ENCODE peak calls at places on chromosome 16, in ten cellular contexts. One of them, this sample, is unnamed.

GRCh38 chr16:52906271-52906670 is 146.4 kb downstream of the CHD9NB start:
- DNase-seq in A549: no peak
- DNase-seq in AG09309: no peak
- DNase-seq in dorsolateral prefrontal cortex: no peak
- DNase-seq in lung: no peak
- DNase-seq in fibroblast of lung: no peak
- DNase-seq in foreskin fibroblast: no peak
- DNase-seq in fibroblast of pulmonary artery: no peak
- DNase-seq in epithelial cell of esophagus: peak
- DNase-seq in adrenal gland: no peak
- DNase-seq in this sample: no peak

GRCh38 chr16:75224683-75225082 is 5.9 kb downstream of the CTRB1 start:
- DNase-seq in A549: no peak
- DNase-seq in adrenal gland: no peak
- DNase-seq in epithelial cell of esophagus: no peak
- DNase-seq in fibroblast of pulmonary artery: no peak
- DNase-seq in lung: no peak
- DNase-seq in fibroblast of lung: no peak
- DNase-seq in foreskin fibroblast: no peak
- DNase-seq in dorsolateral prefrontal cortex: no peak
- DNase-seq in AG09309: no peak
- DNase-seq in this sample: no peak

GRCh38 chr16:78809535-78809934 is 710.1 kb downstream of the WWOX start:
- DNase-seq in epithelial cell of esophagus: no peak
- DNase-seq in dorsolateral prefrontal cortex: no peak
- DNase-seq in fibroblast of pulmonary artery: no peak
- DNase-seq in foreskin fibroblast: no peak
- DNase-seq in lung: no peak
- DNase-seq in AG09309: no peak
- DNase-seq in adrenal gland: no peak
- DNase-seq in fibroblast of lung: no peak
- DNase-seq in A549: no peak
- DNase-seq in this sample: no peak

GRCh38 chr16:2529961-2530628 is 1.1 kb downstream of the CEMP1 start:
- DNase-seq in adrenal gland: no peak
- DNase-seq in foreskin fibroblast: no peak
- DNase-seq in fibroblast of pulmonary artery: no peak
- DNase-seq in dorsolateral prefrontal cortex: peak
- DNase-seq in AG09309: no peak
- DNase-seq in lung: peak
- DNase-seq in epithelial cell of esophagus: no peak
- DNase-seq in A549: no peak
- DNase-seq in fibroblast of lung: no peak
- DNase-seq in this sample: no peak

GRCh38 chr16:57743458-57743857 is 7.9 kb downstream of the KATNB1 start:
- DNase-seq in fibroblast of lung: no peak
- DNase-seq in AG09309: no peak
- DNase-seq in adrenal gland: no peak
- DNase-seq in dorsolateral prefrontal cortex: no peak
- DNase-seq in fibroblast of pulmonary artery: no peak
- DNase-seq in lung: no peak
- DNase-seq in epithelial cell of esophagus: no peak
- DNase-seq in foreskin fibroblast: no peak
- DNase-seq in A549: no peak
- DNase-seq in this sample: no peak

GRCh38 chr16:57711331-57711730 is 16.7 kb downstream of the DRC7 start:
- DNase-seq in A549: no peak
- DNase-seq in AG09309: no peak
- DNase-seq in fibroblast of pulmonary artery: no peak
- DNase-seq in foreskin fibroblast: no peak
- DNase-seq in fibroblast of lung: no peak
- DNase-seq in lung: no peak
- DNase-seq in epithelial cell of esophagus: no peak
- DNase-seq in dorsolateral prefrontal cortex: no peak
- DNase-seq in adrenal gland: no peak
- DNase-seq in this sample: no peak

GRCh38 chr16:22813946-22814325 is at the start of gene HS3ST2:
- DNase-seq in foreskin fibroblast: peak
- DNase-seq in dorsolateral prefrontal cortex: peak
- DNase-seq in fibroblast of lung: no peak
- DNase-seq in A549: no peak
- DNase-seq in lung: no peak
- DNase-seq in epithelial cell of esophagus: peak
- DNase-seq in adrenal gland: no peak
- DNase-seq in fibroblast of pulmonary artery: peak
- DNase-seq in AG09309: no peak
- DNase-seq in this sample: peak

GRCh38 chr16:76940251-76940650 is 250.7 kb upstream of the MON1B start:
- DNase-seq in A549: no peak
- DNase-seq in lung: no peak
- DNase-seq in foreskin fibroblast: no peak
- DNase-seq in epithelial cell of esophagus: no peak
- DNase-seq in AG09309: no peak
- DNase-seq in adrenal gland: no peak
- DNase-seq in fibroblast of lung: no peak
- DNase-seq in dorsolateral prefrontal cortex: no peak
- DNase-seq in fibroblast of pulmonary artery: no peak
- DNase-seq in this sample: no peak

GRCh38 chr16:46748775-46749705 is 896 bp upstream of the MYLK3 start:
- DNase-seq in fibroblast of pulmonary artery: no peak
- DNase-seq in A549: no peak
- DNase-seq in lung: no peak
- DNase-seq in fibroblast of lung: no peak
- DNase-seq in foreskin fibroblast: no peak
- DNase-seq in epithelial cell of esophagus: no peak
- DNase-seq in AG09309: no peak
- DNase-seq in dorsolateral prefrontal cortex: no peak
- DNase-seq in adrenal gland: peak
- DNase-seq in this sample: no peak

GRCh38 chr16:75620326-75621169 is 2.5 kb downstream of the ADAT1 start:
- DNase-seq in fibroblast of lung: no peak
- DNase-seq in adrenal gland: no peak
- DNase-seq in A549: no peak
- DNase-seq in AG09309: no peak
- DNase-seq in dorsolateral prefrontal cortex: no peak
- DNase-seq in foreskin fibroblast: no peak
- DNase-seq in lung: no peak
- DNase-seq in epithelial cell of esophagus: no peak
- DNase-seq in fibroblast of pulmonary artery: no peak
- DNase-seq in this sample: no peak

DNA sequence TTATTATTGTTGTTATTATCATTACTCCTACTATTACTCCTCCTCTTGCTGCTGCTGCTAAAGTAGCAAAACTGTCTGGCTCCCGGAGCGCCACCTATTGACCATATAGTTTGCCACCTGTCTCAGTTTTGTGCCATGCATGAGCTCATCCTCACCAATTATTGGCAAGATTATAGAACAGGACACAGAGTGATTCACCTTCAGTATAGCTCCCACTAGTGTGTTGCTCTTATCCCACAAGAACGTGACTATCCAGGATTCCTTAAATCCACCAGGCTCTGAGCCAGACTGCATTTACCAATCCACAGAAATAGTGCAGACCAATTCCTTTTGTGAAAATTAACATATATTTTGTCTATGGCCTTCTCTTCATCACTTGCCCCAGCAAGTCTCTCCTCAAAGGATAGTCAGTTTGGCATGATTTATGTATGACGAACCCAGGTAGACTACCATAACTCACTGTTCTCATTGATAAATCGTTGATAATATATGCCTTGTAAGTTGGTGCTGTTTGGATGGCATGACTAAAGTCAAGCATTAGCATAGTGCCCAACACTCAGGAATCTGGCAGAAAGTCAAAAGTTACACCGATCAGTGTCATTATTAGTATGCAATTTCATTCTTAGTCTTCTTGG is 405.5 kb upstream of the HSBP1 start:
- DNase-seq in A549: no peak
- DNase-seq in adrenal gland: no peak
- DNase-seq in fibroblast of lung: no peak
- DNase-seq in fibroblast of pulmonary artery: no peak
- DNase-seq in dorsolateral prefrontal cortex: no peak
- DNase-seq in epithelial cell of esophagus: peak
- DNase-seq in foreskin fibroblast: peak
- DNase-seq in lung: no peak
- DNase-seq in AG09309: no peak
- DNase-seq in this sample: peak
- TF ChIP-seq CTCF in A549: no peak
- TF ChIP-seq CTCF in adrenal gland: no peak
- TF ChIP-seq CTCF in fibroblast of lung: no peak
- TF ChIP-seq CTCF in fibroblast of pulmonary artery: no peak
- TF ChIP-seq CTCF in dorsolateral prefrontal cortex: no peak
- TF ChIP-seq CTCF in epithelial cell of esophagus: peak
- TF ChIP-seq CTCF in foreskin fibroblast: peak
- TF ChIP-seq CTCF in lung: no peak
- TF ChIP-seq CTCF in AG09309: no peak
- TF ChIP-seq CTCF in this sample: peak

DNA sequence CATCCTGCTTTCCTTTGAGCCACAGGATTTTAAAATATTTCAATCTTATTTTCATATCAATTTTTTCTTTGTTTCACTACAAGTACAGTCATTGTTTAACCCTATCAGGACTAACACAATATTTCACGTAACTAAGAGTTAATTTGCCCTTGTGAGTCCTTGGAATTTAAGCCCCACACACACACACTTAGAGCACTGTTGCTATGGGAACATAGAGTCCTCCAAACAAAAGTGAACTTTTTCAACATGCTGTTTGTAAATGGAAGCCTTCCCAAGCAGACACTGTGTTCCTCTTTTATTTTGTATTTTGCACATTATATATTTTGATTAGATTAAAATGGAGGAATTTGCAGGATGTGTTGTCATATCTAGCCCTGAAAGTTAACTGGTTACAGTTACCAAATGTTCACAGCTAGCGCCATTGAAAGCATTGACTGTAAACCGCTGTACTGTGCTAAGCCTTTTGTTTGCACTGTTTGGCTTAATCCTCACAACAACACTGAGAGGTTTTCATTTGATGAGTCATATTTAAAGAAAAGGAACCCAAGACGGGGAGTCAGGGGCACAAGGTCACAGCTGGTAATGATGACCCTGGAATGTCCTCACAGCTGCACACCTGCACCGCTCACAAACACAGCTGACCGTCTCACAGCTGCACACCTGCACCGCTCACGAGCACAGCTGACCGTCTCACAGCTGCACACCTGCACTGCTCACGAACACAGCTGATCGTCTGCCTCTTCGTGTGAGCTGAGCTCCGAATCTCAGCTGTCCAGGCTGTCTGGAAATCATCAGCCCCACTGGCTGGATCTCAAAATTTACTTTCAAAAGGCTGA is 6.3 kb downstream of the HSBP1 start:
- DNase-seq in A549: peak
- DNase-seq in epithelial cell of esophagus: peak
- DNase-seq in fibroblast of pulmonary artery: peak
- DNase-seq in foreskin fibroblast: peak
- DNase-seq in dorsolateral prefrontal cortex: no peak
- DNase-seq in lung: no peak
- DNase-seq in adrenal gland: peak
- DNase-seq in AG09309: peak
- DNase-seq in fibroblast of lung: peak
- DNase-seq in this sample: peak
- H3K4me3 ChIP-seq in A549: no peak
- H3K4me3 ChIP-seq in epithelial cell of esophagus: no peak
- H3K4me3 ChIP-seq in fibroblast of pulmonary artery: no peak
- H3K4me3 ChIP-seq in foreskin fibroblast: peak
- H3K4me3 ChIP-seq in dorsolateral prefrontal cortex: no peak
- H3K4me3 ChIP-seq in lung: no peak
- H3K4me3 ChIP-seq in adrenal gland: no peak
- H3K4me3 ChIP-seq in AG09309: no peak
- H3K4me3 ChIP-seq in fibroblast of lung: no peak
- H3K4me3 ChIP-seq in this sample: peak

DNA sequence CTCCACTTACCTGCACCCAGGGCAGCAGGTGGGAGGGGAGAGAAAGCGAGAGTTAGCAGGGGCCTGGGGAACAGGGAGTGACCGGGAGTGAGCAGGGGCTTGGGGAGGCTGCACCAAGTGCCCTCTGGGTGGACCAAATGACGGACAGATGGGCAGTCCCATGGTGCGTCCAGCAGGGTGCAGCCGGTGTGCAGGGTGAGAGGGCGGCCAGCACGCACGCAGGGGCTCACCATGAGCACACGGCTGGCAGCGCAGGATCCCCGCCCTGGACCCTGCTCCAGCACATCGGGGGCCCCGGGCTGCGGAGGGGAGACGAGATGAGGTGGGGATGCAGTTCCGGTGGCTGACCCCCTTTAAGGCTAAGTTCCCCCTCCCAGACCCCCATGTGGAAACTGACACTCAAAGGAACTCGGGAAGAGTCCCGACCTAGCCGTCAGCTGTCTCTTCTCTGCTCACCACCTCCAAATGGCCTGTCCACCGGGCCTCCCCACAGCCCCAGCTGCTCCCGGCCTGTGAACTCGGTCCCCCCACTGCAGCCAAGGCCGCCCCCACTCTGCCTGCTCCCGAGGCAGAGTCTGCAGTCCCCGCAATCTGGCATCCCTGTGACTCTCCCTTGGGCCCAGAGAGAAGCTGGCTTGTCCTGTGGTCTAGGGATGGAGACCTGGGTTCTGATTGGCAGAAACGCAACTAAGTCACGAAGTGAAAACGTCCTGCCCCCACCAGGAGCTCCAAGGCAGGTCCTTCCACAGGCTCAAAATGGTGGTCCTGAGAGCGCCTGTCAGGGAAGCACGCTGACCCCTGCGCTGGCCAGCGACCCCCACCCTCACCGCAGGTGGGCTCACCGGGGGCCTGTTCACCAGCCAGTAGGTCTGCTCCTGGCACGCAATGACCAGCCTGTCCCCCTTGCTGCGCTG is 2.9 kb downstream of the RGS11 start:
- DNase-seq in fibroblast of lung: no peak
- DNase-seq in foreskin fibroblast: no peak
- DNase-seq in AG09309: no peak
- DNase-seq in lung: no peak
- DNase-seq in dorsolateral prefrontal cortex: no peak
- DNase-seq in adrenal gland: no peak
- DNase-seq in fibroblast of pulmonary artery: no peak
- DNase-seq in A549: no peak
- DNase-seq in epithelial cell of esophagus: no peak
- DNase-seq in this sample: no peak
- TF ChIP-seq CTCF in fibroblast of lung: no peak
- TF ChIP-seq CTCF in foreskin fibroblast: no peak
- TF ChIP-seq CTCF in AG09309: no peak
- TF ChIP-seq CTCF in lung: no peak
- TF ChIP-seq CTCF in dorsolateral prefrontal cortex: no peak
- TF ChIP-seq CTCF in adrenal gland: no peak
- TF ChIP-seq CTCF in fibroblast of pulmonary artery: no peak
- TF ChIP-seq CTCF in A549: no peak
- TF ChIP-seq CTCF in epithelial cell of esophagus: no peak
- TF ChIP-seq CTCF in this sample: no peak

DNA sequence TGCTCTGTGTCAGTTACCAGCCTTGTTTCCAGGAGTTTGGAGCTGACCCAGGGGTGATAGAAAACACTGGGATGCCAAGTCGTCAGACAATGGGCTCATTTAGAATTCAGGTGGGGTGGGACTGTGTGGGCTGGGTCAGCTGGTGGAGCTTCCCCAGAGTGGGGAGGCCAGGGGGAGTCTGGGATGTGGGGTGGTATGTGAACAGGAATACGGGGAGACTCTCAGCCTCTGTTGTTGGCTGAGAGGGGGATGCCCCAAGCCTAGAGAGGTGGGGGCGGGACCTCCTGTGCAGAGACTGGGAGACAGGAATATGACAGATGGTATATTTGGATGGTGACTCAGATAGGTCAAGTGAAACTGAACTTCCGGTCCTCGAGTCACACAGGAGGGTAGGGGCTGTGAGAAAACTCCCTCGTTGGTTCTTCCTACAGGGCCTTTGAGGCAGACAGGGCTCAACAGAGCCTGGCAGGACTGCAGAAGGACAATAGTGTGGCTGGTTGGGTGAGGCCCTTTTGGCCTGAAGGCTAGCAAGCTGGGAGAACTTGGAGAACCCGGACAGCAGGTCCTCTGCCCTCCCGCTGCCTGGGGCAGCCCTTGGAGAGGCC is 23.7 kb downstream of the CDH1 start:
- DNase-seq in AG09309: no peak
- DNase-seq in foreskin fibroblast: no peak
- DNase-seq in lung: no peak
- DNase-seq in fibroblast of lung: no peak
- DNase-seq in fibroblast of pulmonary artery: peak
- DNase-seq in dorsolateral prefrontal cortex: peak
- DNase-seq in epithelial cell of esophagus: peak
- DNase-seq in A549: peak
- DNase-seq in adrenal gland: no peak
- DNase-seq in this sample: no peak
- H3K4me3 ChIP-seq in AG09309: no peak
- H3K4me3 ChIP-seq in foreskin fibroblast: no peak
- H3K4me3 ChIP-seq in lung: no peak
- H3K4me3 ChIP-seq in fibroblast of lung: no peak
- H3K4me3 ChIP-seq in fibroblast of pulmonary artery: no peak
- H3K4me3 ChIP-seq in dorsolateral prefrontal cortex: no peak
- H3K4me3 ChIP-seq in epithelial cell of esophagus: no peak
- H3K4me3 ChIP-seq in A549: no peak
- H3K4me3 ChIP-seq in adrenal gland: no peak
- H3K4me3 ChIP-seq in this sample: no peak